ENCODE peak calls at places on chromosomes 13 and 19, in seven cellular contexts. G is heart left ventricle, O is IMR-90, H is brain microvascular endothelial cell, D is lung, C is tibial nerve, Y is OCI-LY7. X is an unnamed sample.

GRCh38 chr19:18668744-18669523 is 14.5 kb upstream of the CRTC1 start:
- DNase-seq in Y (no peak), H (no peak), D (no peak), G (no peak), C (no peak), O (no peak), X (no peak)

GRCh38 chr19:5066768-5067167 is 97.9 kb downstream of the KDM4B start:
- DNase-seq in H (no peak), C (no peak), O (no peak), G (no peak), Y (no peak), D (no peak), X (no peak)

GRCh38 chr13:79936368-79937136 is 404.4 kb downstream of the SPRY2 start:
- DNase-seq in O (peak), G (no peak), Y (no peak), D (peak), H (peak), C (peak), X (peak)

GRCh38 chr19:13039211-13039789 is 44.0 kb downstream of the NFIX start:
- DNase-seq in G (no peak), H (no peak), O (no peak), Y (no peak), C (no peak), D (no peak), X (no peak)

GRCh38 chr19:7636691-7637373 is at the start of gene STXBP2:
- DNase-seq in Y (peak), C (peak), H (no peak), O (no peak), D (peak), G (peak), X (no peak)

GRCh38 chr13:106736941-106737340 is 169.0 kb upstream of the ARGLU1 start:
- DNase-seq in G (no peak), Y (no peak), O (no peak), D (no peak), H (no peak), C (no peak), X (no peak)

GRCh38 chr13:52665325-52665724 is 12.7 kb downstream of the SUGT1 start:
- DNase-seq in H (no peak), C (no peak), Y (peak), G (no peak), O (peak), D (no peak), X (no peak)

GRCh38 chr13:65593298-65593874 is 1636.8 kb downstream of the PCDH9 start:
- DNase-seq in Y (no peak), O (no peak), H (no peak), G (no peak), C (no peak), D (no peak), X (no peak)

GRCh38 chr19:48258350-48258749 is 2.6 kb upstream of the CARD8 start:
- DNase-seq in H (no peak), D (no peak), C (no peak), Y (peak), O (no peak), G (no peak), X (no peak)

GRCh38 chr19:28746486-28746885 is 466.5 kb downstream of the UQCRFS1 start:
- DNase-seq in C (no peak), G (no peak), D (no peak), H (no peak), Y (no peak), O (no peak), X (no peak)

GRCh38 chr19:18781885-18782527 is 9.1 kb downstream of the COMP start:
- DNase-seq in Y (no peak), C (no peak), O (no peak), G (no peak), H (no peak), D (no peak), X (no peak)

GRCh38 chr19:31478241-31478640 is 129.0 kb upstream of the TSHZ3 start:
- DNase-seq in H (no peak), D (no peak), O (no peak), G (no peak), Y (no peak), C (no peak), X (no peak)

GRCh38 chr19:1277061-1277460 is 1.7 kb downstream of the FAM174C start:
- DNase-seq in H (no peak), Y (no peak), O (no peak), C (no peak), D (no peak), G (no peak), X (no peak)

GRCh38 chr19:8241646-8242045 is 32.5 kb downstream of the CERS4 start:
- DNase-seq in C (no peak), D (no peak), O (no peak), Y (no peak), G (no peak), H (no peak), X (no peak)

GRCh38 chr13:30371649-30372265 is 50.5 kb upstream of the UBE2L5 start:
- DNase-seq in Y (peak), G (no peak), H (peak), D (no peak), O (peak), C (no peak), X (no peak)

GRCh38 chr13:90889906-90890305 is 457.6 kb upstream of the MIR17HG start:
- DNase-seq in D (no peak), H (no peak), G (no peak), Y (no peak), C (no peak), O (no peak), X (no peak)

GRCh38 chr13:114049026-114049425 is 75.2 kb upstream of the C13orf46 start:
- DNase-seq in C (no peak), G (no peak), O (no peak), Y (peak), H (no peak), D (no peak), X (no peak)

GRCh38 chr19:9848060-9848459 is 12.9 kb downstream of the PIN1 start:
- DNase-seq in C (no peak), G (no peak), H (no peak), Y (peak), O (no peak), D (no peak), X (no peak)

GRCh38 chr19:42178791-42179500 is 38.5 kb downstream of the DEDD2 start:
- DNase-seq in D (no peak), Y (peak), H (no peak), O (no peak), C (no peak), G (no peak), X (no peak)

GRCh38 chr13:67146523-67147130 is 83.5 kb downstream of the PCDH9 start:
- DNase-seq in Y (no peak), C (no peak), H (no peak), D (no peak), G (no peak), O (no peak), X (no peak)

GRCh38 chr19:8453616-8454015 is 8.8 kb downstream of the HNRNPM start:
- DNase-seq in D (no peak), O (no peak), C (no peak), Y (no peak), H (no peak), G (no peak), X (no peak)

GRCh38 chr13:66210677-66211076 is 1019.5 kb downstream of the PCDH9 start:
- DNase-seq in H (peak), O (peak), G (no peak), D (no peak), Y (no peak), C (no peak), X (no peak)

GRCh38 chr13:37065893-37066526 is 6.5 kb upstream of the SUPT20H start:
- DNase-seq in O (no peak), H (no peak), G (no peak), D (no peak), Y (peak), C (no peak), X (no peak)

GRCh38 chr19:34508540-34508939 is 27.0 kb downstream of the WTIP start:
- DNase-seq in G (no peak), H (no peak), O (no peak), D (no peak), C (no peak), Y (no peak), X (no peak)

GRCh38 chr19:45825917-45826893 is 11.1 kb upstream of the RSPH6A start:
- DNase-seq in H (no peak), D (no peak), Y (no peak), O (no peak), C (no peak), G (peak), X (no peak)

GRCh38 chr13:75826391-75826790 is 190.3 kb downstream of the LMO7 start:
- DNase-seq in O (no peak), G (no peak), D (no peak), C (no peak), H (no peak), Y (no peak), X (no peak)
- H3K27ac ChIP-seq in O (no peak), G (no peak), D (no peak), C (no peak), H (no peak), Y (no peak), X (no peak)

GRCh38 chr19:36378625-36379509 is at the start of gene ZFP14:
- DNase-seq in O (peak), G (peak), D (peak), C (peak), Y (peak), H (peak), X (peak)

GRCh38 chr19:36371886-36372285 is 7.1 kb downstream of the ZFP14 start:
- DNase-seq in Y (no peak), G (no peak), C (no peak), D (no peak), H (no peak), O (no peak), X (no peak)

GRCh38 chr19:36379510-36379819 is 464 bp upstream of the ZFP14 start:
- DNase-seq in C (no peak), H (no peak), O (no peak), D (no peak), Y (no peak), G (no peak), X (no peak)

GRCh38 chr19:36373638-36374156 is 5.3 kb downstream of the ZFP14 start:
- DNase-seq in G (no peak), Y (no peak), O (no peak), D (no peak), C (no peak), H (no peak), X (no peak)

GRCh38 chr19:36377541-36378178 is 1.3 kb downstream of the ZFP14 start:
- DNase-seq in G (no peak), Y (no peak), H (no peak), D (no peak), C (no peak), O (no peak), X (no peak)
- H3K27ac ChIP-seq in G (no peak), Y (no peak), H (no peak), D (peak), C (peak), O (no peak), X (peak)

DNA sequence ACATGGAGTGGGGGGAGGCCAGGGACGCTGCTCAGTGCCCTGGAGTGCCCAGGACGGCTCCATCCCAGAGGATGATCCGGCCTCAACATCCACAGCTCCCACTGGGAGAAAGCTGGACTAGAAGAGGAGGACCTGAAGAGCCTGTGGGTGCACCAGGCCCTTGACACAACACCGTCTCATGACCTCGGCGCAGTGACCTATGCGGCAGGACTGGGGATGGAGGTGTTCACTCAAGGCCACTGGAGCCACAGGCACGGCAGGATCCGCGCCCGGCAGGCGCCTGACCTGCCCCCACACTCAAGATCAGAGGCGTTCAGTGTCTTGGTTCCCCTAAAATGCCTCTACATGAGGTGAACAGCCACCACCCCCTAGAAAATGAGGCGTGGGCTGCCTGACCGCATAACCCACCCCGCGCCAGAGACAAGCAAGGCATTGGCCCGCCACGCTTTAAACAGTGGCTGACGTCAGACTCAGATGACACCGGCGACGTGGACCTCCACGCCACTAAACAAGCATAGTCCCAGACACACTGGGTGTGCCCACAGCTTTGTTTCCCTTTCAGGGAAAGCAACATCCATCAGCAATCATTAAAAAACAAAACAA is 8.0 kb downstream of the SGTA start:
- DNase-seq in G (no peak), D (no peak), H (no peak), Y (no peak), O (no peak), C (no peak), X (peak)
- H3K27ac ChIP-seq in G (peak), D (peak), H (no peak), Y (peak), O (no peak), C (peak), X (peak)

GRCh38 chr19:33447336-33448158 is 74.0 kb downstream of the CEBPG start:
- DNase-seq in C (no peak), G (peak), D (no peak), H (no peak), O (no peak), Y (no peak), X (no peak)

GRCh38 chr19:33446156-33446917 is 72.8 kb downstream of the CEBPG start:
- DNase-seq in O (peak), C (no peak), G (peak), D (no peak), Y (no peak), H (no peak), X (no peak)

GRCh38 chr19:33445752-33446070 is 72.2 kb downstream of the CEBPG start:
- DNase-seq in D (no peak), O (no peak), Y (no peak), H (no peak), C (no peak), G (peak), X (no peak)

GRCh38 chr19:33448159-33448516 is 73.5 kb downstream of the PEPD start:
- DNase-seq in H (no peak), C (no peak), O (no peak), D (no peak), G (peak), Y (no peak), X (no peak)

DNA sequence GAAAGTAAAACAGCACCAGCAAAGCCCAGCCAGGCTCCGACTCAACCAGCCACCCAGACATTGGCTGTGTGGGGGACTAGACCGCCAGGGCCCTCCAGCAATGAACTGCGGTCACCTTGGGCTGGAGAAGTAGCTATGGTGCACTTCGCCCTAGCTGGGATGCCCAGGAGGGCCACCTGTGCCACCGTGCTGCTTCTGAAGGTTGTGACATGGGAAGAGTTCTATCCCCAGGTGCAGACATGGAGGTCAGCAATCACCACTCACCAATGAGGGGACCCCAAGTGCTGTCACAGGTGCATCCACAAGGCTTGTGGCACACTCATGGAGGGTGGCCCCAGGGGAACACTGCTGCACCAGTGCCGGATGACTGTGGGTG is 73.4 kb downstream of the CEBPG start:
- DNase-seq in C (no peak), Y (no peak), O (no peak), D (no peak), G (no peak), H (no peak), X (no peak)
- H3K27ac ChIP-seq in C (no peak), Y (no peak), O (no peak), D (no peak), G (no peak), H (no peak), X (no peak)

GRCh38 chr13:23792680-23793079 is 96.5 kb downstream of the MIPEP start:
- DNase-seq in Y (no peak), C (no peak), D (no peak), O (peak), H (no peak), G (no peak), X (no peak)

GRCh38 chr13:23797276-23797903 is 91.8 kb downstream of the MIPEP start:
- DNase-seq in H (no peak), C (no peak), O (no peak), D (no peak), Y (no peak), G (no peak), X (no peak)

GRCh38 chr13:23796546-23796945 is 92.7 kb downstream of the MIPEP start:
- DNase-seq in Y (no peak), C (no peak), G (no peak), O (peak), D (no peak), H (peak), X (no peak)

GRCh38 chr13:23793711-23794110 is 95.5 kb downstream of the MIPEP start:
- DNase-seq in G (no peak), H (no peak), Y (no peak), C (no peak), O (no peak), D (no peak), X (no peak)

GRCh38 chr13:23794267-23795161 is 94.7 kb downstream of the MIPEP start:
- DNase-seq in O (peak), Y (peak), D (no peak), G (no peak), H (peak), C (no peak), X (no peak)
- H3K27ac ChIP-seq in O (peak), Y (peak), D (peak), G (no peak), H (peak), C (peak), X (peak)

DNA sequence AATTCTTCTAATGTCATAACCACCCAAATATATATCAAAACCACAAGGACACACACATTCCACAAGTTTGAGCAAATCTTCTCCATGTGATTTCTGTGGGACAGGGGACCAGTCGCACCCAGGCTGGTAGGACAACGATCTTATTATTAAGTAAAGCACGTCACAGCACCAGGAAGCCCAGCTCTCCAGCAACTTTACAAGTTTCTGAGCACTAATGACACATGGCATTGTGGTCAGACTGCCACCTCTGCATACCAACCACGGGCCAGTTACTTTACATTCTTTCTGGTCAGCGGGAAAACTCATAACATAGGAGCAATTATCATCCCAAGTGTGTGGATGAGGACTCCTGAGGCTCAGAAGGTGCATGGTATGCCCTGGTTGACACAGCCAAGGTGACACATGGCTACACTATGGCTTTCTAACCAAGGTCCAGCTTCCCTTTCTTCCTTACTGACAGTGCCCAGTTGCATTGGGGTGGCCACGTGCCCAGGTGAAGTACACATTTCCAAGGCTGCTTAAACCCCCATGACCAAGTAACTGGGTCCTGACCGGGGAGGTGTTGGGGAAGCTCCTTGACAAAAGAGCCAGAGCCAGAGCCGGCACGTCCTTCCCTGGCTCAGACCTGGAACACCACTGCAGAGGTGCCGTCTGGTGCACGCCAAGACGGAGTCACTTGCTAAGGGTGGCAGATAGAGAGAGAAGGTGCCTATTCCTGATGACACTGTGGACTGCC is 27.4 kb downstream of the LATS2 start:
- DNase-seq in H (no peak), Y (no peak), D (peak), G (no peak), O (no peak), C (no peak), X (peak)
- H3K27ac ChIP-seq in H (peak), Y (no peak), D (peak), G (peak), O (peak), C (peak), X (peak)

X was measured in right atrium auricular region.